ENCODE peak calls at places on chromosome 10, in six cellular contexts. M is heart left ventricle, F is lower leg skin, V is tibial artery, O is BE2C, W is colonic mucosa. B is an unnamed sample.

GRCh38 chr10:74244097-74244685 is 93.2 kb downstream of the ADK start:
- DNase-seq in O (peak; percentile 26), F (no peak), M (no peak), V (no peak), W (peak; percentile 22), B (peak; percentile 10)

GRCh38 chr10:3260066-3260834 is 87.7 kb upstream of the PITRM1 start:
- DNase-seq in W (no peak), M (no peak), F (peak; percentile 83), O (no peak), V (no peak), B (no peak)

GRCh38 chr10:49502358-49502757 is 36.6 kb downstream of the ERCC6 start:
- DNase-seq in W (no peak), M (no peak), O (no peak), F (no peak), V (no peak), B (no peak)

GRCh38 chr10:74081192-74081803 is 69.3 kb downstream of the AP3M1 start:
- DNase-seq in M (no peak), W (peak; percentile 36), V (peak; percentile 35), O (peak; percentile 40), F (no peak), B (no peak)

GRCh38 chr10:99393036-99393435 is 37.4 kb downstream of the GOT1 start:
- DNase-seq in M (no peak), W (no peak), O (no peak), V (no peak), F (no peak), B (no peak)

GRCh38 chr10:8326702-8327423 is 272.4 kb downstream of the GATA3 start:
- DNase-seq in O (no peak), V (no peak), F (no peak), W (no peak), M (no peak), B (no peak)

GRCh38 chr10:95423327-95424005 is 132.7 kb upstream of the PDLIM1 start:
- DNase-seq in F (no peak), W (no peak), M (no peak), V (no peak), O (no peak), B (no peak)

GRCh38 chr10:129059977-129060376 is 407.1 kb upstream of the MGMT start:
- DNase-seq in V (no peak), F (no peak), O (no peak), W (peak; percentile 4), M (no peak), B (no peak)

GRCh38 chr10:26804418-26805393 is 56.1 kb downstream of the ABI1 start:
- DNase-seq in V (no peak), O (no peak), M (no peak), W (no peak), F (no peak), B (no peak)

GRCh38 chr10:43221419-43222293 is 45.2 kb downstream of the RASGEF1A start:
- DNase-seq in O (peak; percentile 16), W (no peak), V (peak; percentile 7), F (peak; percentile 82), M (peak; percentile 12), B (no peak)

GRCh38 chr10:14823966-14824365 is 13.9 kb downstream of the CDNF start:
- DNase-seq in O (no peak), F (no peak), W (no peak), V (no peak), M (no peak), B (no peak)

GRCh38 chr10:26157734-26158133 is 58.8 kb upstream of the GAD2 start:
- DNase-seq in O (no peak), M (no peak), W (no peak), V (no peak), F (no peak), B (no peak)

GRCh38 chr10:62692085-62692484 is 112.4 kb upstream of the ADO start:
- DNase-seq in V (no peak), M (no peak), F (no peak), O (no peak), W (no peak), B (no peak)

GRCh38 chr10:22958338-22958737 is 30.5 kb downstream of the ARMC3 start:
- DNase-seq in W (no peak), O (no peak), M (no peak), V (no peak), F (no peak), B (no peak)

GRCh38 chr10:42960491-42961155 is 116.2 kb upstream of the RET start:
- DNase-seq in O (no peak), M (peak; percentile 45), W (peak; percentile 9), V (no peak), F (peak; percentile 68), B (no peak)

GRCh38 chr10:117688358-117688757 is 145.8 kb downstream of the EMX2 start:
- DNase-seq in V (no peak), F (no peak), O (no peak), W (no peak), M (no peak), B (no peak)

GRCh38 chr10:102775201-102775972 is 31.6 kb downstream of the WBP1L start:
- DNase-seq in W (no peak), V (peak; percentile 92), O (no peak), F (no peak), M (peak; percentile 88), B (no peak)
- H3K4me3 ChIP-seq in W (no peak overlapping the region), V (peak overlapping the region; percentile 59), O (peak overlapping the region; percentile 6), F (no peak overlapping the region), M (peak overlapping the region; percentile 61), B (no peak overlapping the region)

DNA sequence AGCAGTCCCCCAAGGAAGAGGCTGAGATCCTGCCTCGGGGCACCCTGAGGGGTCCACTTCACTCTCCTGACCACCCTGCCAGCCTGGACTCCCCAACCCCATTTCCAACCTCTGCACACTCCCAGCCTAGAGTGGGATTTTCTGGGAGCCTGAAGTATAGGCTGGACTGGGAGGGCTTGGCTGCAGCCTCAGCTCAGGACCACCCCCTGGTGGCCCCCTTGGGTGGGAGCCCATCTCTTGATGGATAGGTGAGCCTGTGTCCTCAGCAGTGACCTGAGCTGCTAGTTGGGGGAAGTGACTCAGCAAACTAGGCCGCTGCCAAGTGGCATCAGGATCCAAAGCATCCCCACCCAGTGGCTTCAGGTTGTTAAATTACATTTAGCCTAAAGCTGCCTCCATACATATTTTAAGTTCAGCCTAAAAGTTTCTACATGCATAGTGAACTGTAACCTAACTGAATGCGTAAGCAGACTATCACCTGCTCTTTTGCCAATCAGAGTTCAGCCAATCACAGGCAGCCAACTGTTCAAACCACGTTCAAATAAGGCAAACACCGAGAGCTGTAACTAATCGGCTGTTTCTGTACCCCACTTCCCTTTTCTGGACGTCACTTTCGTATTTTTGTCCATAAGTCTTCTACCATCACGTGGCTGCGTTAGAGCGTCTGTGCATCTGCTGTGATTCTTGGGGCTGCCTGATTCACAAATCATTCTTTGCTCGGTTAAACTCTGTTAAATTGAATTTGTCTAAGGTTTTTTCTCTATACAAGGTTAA is 144.0 kb downstream of the PLPP4 start:
- DNase-seq in M (no peak), O (peak; percentile 74), V (no peak), W (no peak), F (peak; percentile 74), B (peak; percentile 61)
- TF ChIP-seq CTCF in M (no peak), O (peak; percentile 83), V (no peak), W (no peak), F (no peak), B (peak; percentile 43)

GRCh38 chr10:132847856-132848255 is 61.9 kb upstream of the NKX6-2 start:
- DNase-seq in V (no peak), M (no peak), W (no peak), F (no peak), O (no peak), B (no peak)
- H3K4me3 ChIP-seq in V (no peak overlapping the region), M (peak overlapping the region; percentile 12), W (no peak overlapping the region), F (no peak overlapping the region), O (no peak overlapping the region), B (no peak overlapping the region)

GRCh38 chr10:75396861-75397570 is 4.5 kb downstream of the ZNF503 start:
- DNase-seq in M (no peak), O (no peak), V (no peak), F (no peak), W (peak; percentile 33), B (no peak)

GRCh38 chr10:75397571-75397921 is 4.0 kb downstream of the ZNF503 start:
- DNase-seq in V (no peak), O (no peak), W (no peak), M (no peak), F (no peak), B (no peak)

GRCh38 chr10:75395955-75396860 is 5.4 kb downstream of the ZNF503 start:
- DNase-seq in F (no peak), M (peak; percentile 35), W (peak; percentile 41), O (no peak), V (no peak), B (no peak)

GRCh38 chr10:75392744-75393143 is 8.8 kb downstream of the ZNF503 start:
- DNase-seq in M (no peak), F (no peak), V (no peak), W (no peak), O (no peak), B (no peak)

GRCh38 chr10:75395171-75395954 is 6.2 kb downstream of the ZNF503 start:
- DNase-seq in M (peak; percentile 55), W (peak; percentile 65), F (peak; percentile 88), V (peak; percentile 27), O (no peak), B (no peak)
- TF ChIP-seq CTCF in M (peak; percentile 93), W (peak; percentile 92), F (no peak), V (peak; percentile 72), O (no peak), B (peak; percentile 72)

GRCh38 chr10:78039743-78040142 is 6.1 kb downstream of the RPS24 start:
- DNase-seq in O (no peak), M (no peak), F (no peak), V (no peak), W (no peak), B (no peak)

GRCh38 chr10:78038791-78039547 is 5.3 kb downstream of the RPS24 start:
- DNase-seq in O (no peak), M (no peak), F (no peak), W (no peak), V (no peak), B (no peak)

GRCh38 chr10:78035933-78036583 is 2.4 kb downstream of the RPS24 start:
- DNase-seq in V (no peak), F (no peak), W (no peak), O (no peak), M (no peak), B (no peak)

GRCh38 chr10:78035437-78035836 is 1.8 kb downstream of the RPS24 start:
- DNase-seq in V (no peak), F (no peak), O (no peak), W (no peak), M (no peak), B (no peak)

GRCh38 chr10:78038105-78038504 is 4.4 kb downstream of the RPS24 start:
- DNase-seq in V (no peak), M (no peak), W (no peak), F (no peak), O (no peak), B (no peak)
- H3K4me3 ChIP-seq in V (no peak overlapping the region), M (no peak overlapping the region), W (no peak overlapping the region), F (no peak overlapping the region), O (peak overlapping the region; percentile 19), B (no peak overlapping the region)

DNA sequence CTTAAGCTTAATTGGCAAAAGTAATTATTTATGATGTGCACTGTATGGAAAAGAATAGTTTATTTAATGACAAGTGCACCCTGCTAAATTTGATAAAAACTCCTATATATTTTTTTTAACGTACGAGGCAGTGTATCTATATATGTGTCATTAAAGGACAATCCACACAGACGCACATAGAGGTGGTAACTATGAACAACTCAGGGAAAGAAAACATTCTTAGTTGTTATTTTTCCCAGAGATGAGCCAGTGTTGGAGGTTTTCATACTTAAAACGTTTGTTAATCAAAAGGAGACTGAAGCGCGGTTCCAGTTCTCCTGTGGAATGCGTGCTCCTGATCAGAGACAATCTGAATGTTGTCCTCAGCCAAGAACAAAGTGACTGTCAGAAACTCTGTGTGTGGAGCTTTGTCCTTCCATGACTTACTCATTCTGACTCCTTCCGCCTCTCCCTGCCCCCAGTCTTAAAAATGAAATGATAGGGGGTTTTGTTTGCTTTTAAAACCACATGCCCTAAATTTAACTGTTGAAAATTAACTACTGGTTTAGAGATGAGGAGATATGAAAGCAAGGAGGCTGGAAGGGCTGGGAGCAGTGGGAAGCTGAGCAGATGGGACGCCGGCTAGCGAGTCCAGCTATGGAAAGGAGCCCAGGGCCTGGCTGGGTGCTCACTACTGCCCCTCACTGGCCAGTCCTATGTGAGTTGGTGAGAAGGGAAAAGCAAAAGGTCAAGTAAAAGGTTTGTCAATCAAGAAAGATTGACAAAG is 99.6 kb downstream of the SVIL start:
- DNase-seq in O (peak; percentile 48), W (peak; percentile 88), V (no peak), M (no peak), F (peak; percentile 81), B (no peak)
- TF ChIP-seq CTCF in O (peak; percentile 69), W (peak; percentile 66), V (peak; percentile 51), M (peak; percentile 70), F (no peak), B (peak; percentile 44)

B was measured in GM12864.